ENCODE peak calls at places on chromosomes 16 and 17, in seven cellular contexts. P is EL; E is stimulated activated CD8-positive, alpha-beta memory T cell treated with anti-CD3 and anti-CD28 coated beads, Interleukin-4, amount 100 ng/mL, for 24 hours; Y is lung; V is ovary; O is nephron progenitor cell; C is H9. M is an unnamed sample.

GRCh38 chr16:28192811-28193529 is 18.8 kb downstream of the XPO6 start:
- DNase-seq in V (no peak), C (no peak), O (no peak), P (no peak), Y (no peak), E (peak; percentile 60), M (no peak)

GRCh38 chr16:30866031-30866430 is 27.8 kb downstream of the BCL7C start:
- DNase-seq in P (no peak), O (no peak), Y (no peak), V (no peak), C (no peak), E (no peak), M (no peak)

GRCh38 chr16:86905302-86905701 is 327.0 kb downstream of the FOXL1 start:
- DNase-seq in P (no peak), O (no peak), V (no peak), Y (no peak), C (no peak), E (no peak), M (no peak)

GRCh38 chr17:60823520-60823919 is 145.9 kb downstream of the BCAS3 start:
- DNase-seq in O (no peak), E (no peak), C (no peak), V (no peak), Y (no peak), P (no peak), M (no peak)

GRCh38 chr17:4130715-4131114 is 12.1 kb downstream of the ZZEF1 start:
- DNase-seq in V (no peak), Y (peak; percentile 31), C (no peak), O (no peak), P (peak; percentile 45), E (no peak), M (no peak)

GRCh38 chr17:61408151-61409041 is 8.8 kb downstream of the TBX2 start:
- DNase-seq in O (no peak), V (peak; percentile 28), P (no peak), Y (no peak), E (no peak), C (peak; percentile 48), M (no peak)

GRCh38 chr16:54336805-54337204 is 50.2 kb upstream of the IRX3 start:
- DNase-seq in V (no peak), O (no peak), P (no peak), Y (no peak), C (no peak), E (no peak), M (no peak)

GRCh38 chr16:14309906-14310305 is 238.8 kb downstream of the MRTFB start:
- DNase-seq in O (no peak), C (no peak), P (peak; percentile 86), Y (no peak), E (no peak), V (no peak), M (no peak)

GRCh38 chr16:64061621-64062020 is 1060.2 kb downstream of the CDH11 start:
- DNase-seq in C (no peak), P (no peak), E (no peak), O (no peak), Y (no peak), V (no peak), M (no peak)

GRCh38 chr17:42010898-42011516 is 6.2 kb downstream of the DNAJC7 start:
- DNase-seq in O (no peak), C (peak; percentile 45), V (no peak), P (peak; percentile 49), E (no peak), Y (no peak), M (no peak)

GRCh38 chr16:15950167-15950854 is 895 bp downstream of the ABCC1 start:
- DNase-seq in P (peak; percentile 60), O (peak; percentile 21), E (no peak), C (no peak), V (peak; percentile 29), Y (peak; percentile 36), M (no peak)

GRCh38 chr16:23254338-23254737 is 47.8 kb upstream of the SCNN1B start:
- DNase-seq in E (no peak), V (no peak), O (no peak), C (no peak), Y (no peak), P (peak; percentile 66), M (no peak)

GRCh38 chr16:26995522-26995921 is 71.2 kb upstream of the C16orf82 start:
- DNase-seq in Y (no peak), C (no peak), P (no peak), O (no peak), V (no peak), E (no peak), M (no peak)

GRCh38 chr16:88938933-88939813 is 37.8 kb downstream of the CBFA2T3 start:
- DNase-seq in P (no peak), Y (no peak), O (no peak), E (no peak), V (no peak), C (no peak), M (no peak)

GRCh38 chr16:80014241-80014939 is 413.9 kb upstream of the MAF start:
- DNase-seq in C (no peak), Y (no peak), P (peak; percentile 19), E (no peak), V (no peak), O (no peak), M (no peak)

GRCh38 chr16:7257026-7257425 is 75.6 kb upstream of the RBFOX1 start:
- DNase-seq in O (no peak), Y (no peak), P (no peak), V (no peak), C (no peak), E (no peak), M (no peak)

GRCh38 chr17:10681866-10682446 is 15.4 kb downstream of the SCO1 start:
- DNase-seq in O (no peak), P (peak; percentile 86), Y (no peak), V (no peak), C (no peak), E (no peak), M (no peak)

GRCh38 chr17:18958611-18959010 is 6.6 kb downstream of the SLC5A10 start:
- DNase-seq in V (no peak), E (no peak), Y (no peak), C (no peak), P (no peak), O (no peak), M (no peak)

GRCh38 chr17:1390422-1391367 is 9.3 kb downstream of the YWHAE start:
- DNase-seq in O (no peak), P (no peak), Y (no peak), C (no peak), V (no peak), E (no peak), M (no peak)

GRCh38 chr16:4314532-4315184 is 1.2 kb upstream of the GLIS2 start:
- DNase-seq in P (peak; percentile 49), Y (no peak), V (peak; percentile 77), O (peak; percentile 57), C (peak; percentile 66), E (no peak), M (no peak)

GRCh38 chr16:4976079-4976478 is 17.9 kb downstream of the SEC14L5 start:
- DNase-seq in P (no peak), C (no peak), Y (no peak), O (no peak), V (no peak), E (no peak), M (no peak)

GRCh38 chr17:56489980-56490379 is 103.5 kb upstream of the NOG start:
- DNase-seq in O (no peak), C (no peak), P (no peak), V (no peak), Y (no peak), E (no peak), M (no peak)